ENCODE peak calls at places on chromosomes 3 and 15, in eight cellular contexts. One of them, this sample, is unnamed.

GRCh38 chr3:107977571-107977970 is 113.3 kb downstream of the CD47 start:
- DNase-seq in EH: no peak
- DNase-seq in psoas muscle: no peak
- DNase-seq in GM10248: no peak
- DNase-seq in activated naive CD8-positive, alpha-beta T cell treated with anti-CD3 and anti-CD28 coated beads, Interleukin-2, amount 50 U/mL, for 16 hours: no peak
- DNase-seq in RCC 7860: no peak
- DNase-seq in stimulated activated CD8-positive, alpha-beta memory T cell treated with anti-CD3 and anti-CD28 coated beads, Interleukin-2, amount 100 ng/mL, for 1 hour: no peak
- DNase-seq in iPS DF 19.7: no peak
- DNase-seq in this sample: no peak

GRCh38 chr3:40876496-40876895 is 322.8 kb upstream of the CTNNB1 start:
- DNase-seq in RCC 7860: no peak
- DNase-seq in activated naive CD8-positive, alpha-beta T cell treated with anti-CD3 and anti-CD28 coated beads, Interleukin-2, amount 50 U/mL, for 16 hours: no peak
- DNase-seq in stimulated activated CD8-positive, alpha-beta memory T cell treated with anti-CD3 and anti-CD28 coated beads, Interleukin-2, amount 100 ng/mL, for 1 hour: no peak
- DNase-seq in psoas muscle: no peak
- DNase-seq in GM10248: no peak
- DNase-seq in iPS DF 19.7: no peak
- DNase-seq in EH: no peak
- DNase-seq in this sample: no peak

GRCh38 chr3:194367992-194368841 is 1.3 kb downstream of the LRRC15 start:
- DNase-seq in stimulated activated CD8-positive, alpha-beta memory T cell treated with anti-CD3 and anti-CD28 coated beads, Interleukin-2, amount 100 ng/mL, for 1 hour: no peak
- DNase-seq in iPS DF 19.7: no peak
- DNase-seq in RCC 7860: no peak
- DNase-seq in GM10248: no peak
- DNase-seq in activated naive CD8-positive, alpha-beta T cell treated with anti-CD3 and anti-CD28 coated beads, Interleukin-2, amount 50 U/mL, for 16 hours: no peak
- DNase-seq in psoas muscle: no peak
- DNase-seq in EH: peak
- DNase-seq in this sample: no peak

GRCh38 chr15:25890532-25890931 is 27.4 kb upstream of the ATP10A start:
- DNase-seq in psoas muscle: no peak
- DNase-seq in stimulated activated CD8-positive, alpha-beta memory T cell treated with anti-CD3 and anti-CD28 coated beads, Interleukin-2, amount 100 ng/mL, for 1 hour: no peak
- DNase-seq in RCC 7860: no peak
- DNase-seq in EH: no peak
- DNase-seq in GM10248: no peak
- DNase-seq in activated naive CD8-positive, alpha-beta T cell treated with anti-CD3 and anti-CD28 coated beads, Interleukin-2, amount 50 U/mL, for 16 hours: no peak
- DNase-seq in iPS DF 19.7: no peak
- DNase-seq in this sample: no peak

GRCh38 chr3:184238246-184238818 is 8.9 kb downstream of the VWA5B2 start:
- DNase-seq in psoas muscle: no peak
- DNase-seq in activated naive CD8-positive, alpha-beta T cell treated with anti-CD3 and anti-CD28 coated beads, Interleukin-2, amount 50 U/mL, for 16 hours: no peak
- DNase-seq in GM10248: no peak
- DNase-seq in stimulated activated CD8-positive, alpha-beta memory T cell treated with anti-CD3 and anti-CD28 coated beads, Interleukin-2, amount 100 ng/mL, for 1 hour: no peak
- DNase-seq in RCC 7860: no peak
- DNase-seq in iPS DF 19.7: no peak
- DNase-seq in EH: no peak
- DNase-seq in this sample: no peak

GRCh38 chr3:158407844-158408517 is 163.0 kb upstream of the MLF1 start:
- DNase-seq in stimulated activated CD8-positive, alpha-beta memory T cell treated with anti-CD3 and anti-CD28 coated beads, Interleukin-2, amount 100 ng/mL, for 1 hour: no peak
- DNase-seq in iPS DF 19.7: no peak
- DNase-seq in EH: no peak
- DNase-seq in psoas muscle: no peak
- DNase-seq in activated naive CD8-positive, alpha-beta T cell treated with anti-CD3 and anti-CD28 coated beads, Interleukin-2, amount 50 U/mL, for 16 hours: no peak
- DNase-seq in GM10248: no peak
- DNase-seq in RCC 7860: no peak
- DNase-seq in this sample: no peak

GRCh38 chr3:25380222-25380739 is 47.8 kb upstream of the RARB start:
- DNase-seq in psoas muscle: no peak
- DNase-seq in activated naive CD8-positive, alpha-beta T cell treated with anti-CD3 and anti-CD28 coated beads, Interleukin-2, amount 50 U/mL, for 16 hours: no peak
- DNase-seq in RCC 7860: no peak
- DNase-seq in stimulated activated CD8-positive, alpha-beta memory T cell treated with anti-CD3 and anti-CD28 coated beads, Interleukin-2, amount 100 ng/mL, for 1 hour: no peak
- DNase-seq in EH: peak
- DNase-seq in iPS DF 19.7: no peak
- DNase-seq in GM10248: no peak
- DNase-seq in this sample: no peak

GRCh38 chr3:33271324-33271723 is 5.9 kb upstream of the FBXL2 start:
- DNase-seq in psoas muscle: no peak
- DNase-seq in stimulated activated CD8-positive, alpha-beta memory T cell treated with anti-CD3 and anti-CD28 coated beads, Interleukin-2, amount 100 ng/mL, for 1 hour: no peak
- DNase-seq in RCC 7860: no peak
- DNase-seq in GM10248: no peak
- DNase-seq in iPS DF 19.7: no peak
- DNase-seq in activated naive CD8-positive, alpha-beta T cell treated with anti-CD3 and anti-CD28 coated beads, Interleukin-2, amount 50 U/mL, for 16 hours: no peak
- DNase-seq in EH: no peak
- DNase-seq in this sample: no peak

GRCh38 chr15:73985101-73985873 is 6.8 kb downstream of the STOML1 start:
- DNase-seq in RCC 7860: peak
- DNase-seq in psoas muscle: no peak
- DNase-seq in iPS DF 19.7: no peak
- DNase-seq in activated naive CD8-positive, alpha-beta T cell treated with anti-CD3 and anti-CD28 coated beads, Interleukin-2, amount 50 U/mL, for 16 hours: no peak
- DNase-seq in GM10248: no peak
- DNase-seq in EH: no peak
- DNase-seq in stimulated activated CD8-positive, alpha-beta memory T cell treated with anti-CD3 and anti-CD28 coated beads, Interleukin-2, amount 100 ng/mL, for 1 hour: no peak
- DNase-seq in this sample: no peak

GRCh38 chr15:43241100-43241499 is 20.3 kb upstream of the EPB42 start:
- DNase-seq in stimulated activated CD8-positive, alpha-beta memory T cell treated with anti-CD3 and anti-CD28 coated beads, Interleukin-2, amount 100 ng/mL, for 1 hour: no peak
- DNase-seq in iPS DF 19.7: no peak
- DNase-seq in activated naive CD8-positive, alpha-beta T cell treated with anti-CD3 and anti-CD28 coated beads, Interleukin-2, amount 50 U/mL, for 16 hours: no peak
- DNase-seq in RCC 7860: no peak
- DNase-seq in EH: peak
- DNase-seq in GM10248: no peak
- DNase-seq in psoas muscle: peak
- DNase-seq in this sample: no peak

GRCh38 chr3:126117786-126118185 is 33.9 kb upstream of the SLC41A3 start:
- DNase-seq in stimulated activated CD8-positive, alpha-beta memory T cell treated with anti-CD3 and anti-CD28 coated beads, Interleukin-2, amount 100 ng/mL, for 1 hour: no peak
- DNase-seq in psoas muscle: no peak
- DNase-seq in GM10248: no peak
- DNase-seq in EH: no peak
- DNase-seq in iPS DF 19.7: no peak
- DNase-seq in RCC 7860: no peak
- DNase-seq in activated naive CD8-positive, alpha-beta T cell treated with anti-CD3 and anti-CD28 coated beads, Interleukin-2, amount 50 U/mL, for 16 hours: no peak
- DNase-seq in this sample: no peak

GRCh38 chr3:71265365-71265935 is 318.1 kb downstream of the FOXP1 start:
- DNase-seq in psoas muscle: no peak
- DNase-seq in iPS DF 19.7: no peak
- DNase-seq in RCC 7860: no peak
- DNase-seq in EH: no peak
- DNase-seq in GM10248: no peak
- DNase-seq in activated naive CD8-positive, alpha-beta T cell treated with anti-CD3 and anti-CD28 coated beads, Interleukin-2, amount 50 U/mL, for 16 hours: no peak
- DNase-seq in stimulated activated CD8-positive, alpha-beta memory T cell treated with anti-CD3 and anti-CD28 coated beads, Interleukin-2, amount 100 ng/mL, for 1 hour: no peak
- DNase-seq in this sample: no peak

GRCh38 chr3:36843065-36844051 is 79.0 kb upstream of the DCLK3 start:
- DNase-seq in stimulated activated CD8-positive, alpha-beta memory T cell treated with anti-CD3 and anti-CD28 coated beads, Interleukin-2, amount 100 ng/mL, for 1 hour: peak
- DNase-seq in psoas muscle: no peak
- DNase-seq in iPS DF 19.7: peak
- DNase-seq in activated naive CD8-positive, alpha-beta T cell treated with anti-CD3 and anti-CD28 coated beads, Interleukin-2, amount 50 U/mL, for 16 hours: no peak
- DNase-seq in EH: peak
- DNase-seq in RCC 7860: no peak
- DNase-seq in GM10248: peak
- DNase-seq in this sample: peak

GRCh38 chr15:34271493-34271892 is 46.7 kb downstream of the EMC4 start:
- DNase-seq in psoas muscle: no peak
- DNase-seq in EH: peak
- DNase-seq in activated naive CD8-positive, alpha-beta T cell treated with anti-CD3 and anti-CD28 coated beads, Interleukin-2, amount 50 U/mL, for 16 hours: no peak
- DNase-seq in stimulated activated CD8-positive, alpha-beta memory T cell treated with anti-CD3 and anti-CD28 coated beads, Interleukin-2, amount 100 ng/mL, for 1 hour: no peak
- DNase-seq in GM10248: no peak
- DNase-seq in iPS DF 19.7: no peak
- DNase-seq in RCC 7860: no peak
- DNase-seq in this sample: peak

GRCh38 chr3:116971531-116971930 is 262.0 kb downstream of the TUSC7 start:
- DNase-seq in RCC 7860: no peak
- DNase-seq in EH: no peak
- DNase-seq in stimulated activated CD8-positive, alpha-beta memory T cell treated with anti-CD3 and anti-CD28 coated beads, Interleukin-2, amount 100 ng/mL, for 1 hour: no peak
- DNase-seq in GM10248: no peak
- DNase-seq in iPS DF 19.7: no peak
- DNase-seq in activated naive CD8-positive, alpha-beta T cell treated with anti-CD3 and anti-CD28 coated beads, Interleukin-2, amount 50 U/mL, for 16 hours: no peak
- DNase-seq in psoas muscle: no peak
- DNase-seq in this sample: no peak

GRCh38 chr3:71478568-71478967 is 105.0 kb downstream of the FOXP1 start:
- DNase-seq in activated naive CD8-positive, alpha-beta T cell treated with anti-CD3 and anti-CD28 coated beads, Interleukin-2, amount 50 U/mL, for 16 hours: peak
- DNase-seq in iPS DF 19.7: no peak
- DNase-seq in GM10248: no peak
- DNase-seq in psoas muscle: no peak
- DNase-seq in EH: peak
- DNase-seq in RCC 7860: peak
- DNase-seq in stimulated activated CD8-positive, alpha-beta memory T cell treated with anti-CD3 and anti-CD28 coated beads, Interleukin-2, amount 100 ng/mL, for 1 hour: peak
- DNase-seq in this sample: peak

GRCh38 chr3:72175305-72175858 is 390.4 kb upstream of the PROK2 start:
- DNase-seq in iPS DF 19.7: no peak
- DNase-seq in GM10248: no peak
- DNase-seq in RCC 7860: no peak
- DNase-seq in EH: no peak
- DNase-seq in psoas muscle: no peak
- DNase-seq in activated naive CD8-positive, alpha-beta T cell treated with anti-CD3 and anti-CD28 coated beads, Interleukin-2, amount 50 U/mL, for 16 hours: no peak
- DNase-seq in stimulated activated CD8-positive, alpha-beta memory T cell treated with anti-CD3 and anti-CD28 coated beads, Interleukin-2, amount 100 ng/mL, for 1 hour: no peak
- DNase-seq in this sample: no peak

GRCh38 chr15:37101634-37102314 is 1.4 kb upstream of the MEIS2 start:
- DNase-seq in stimulated activated CD8-positive, alpha-beta memory T cell treated with anti-CD3 and anti-CD28 coated beads, Interleukin-2, amount 100 ng/mL, for 1 hour: no peak
- DNase-seq in psoas muscle: peak
- DNase-seq in activated naive CD8-positive, alpha-beta T cell treated with anti-CD3 and anti-CD28 coated beads, Interleukin-2, amount 50 U/mL, for 16 hours: no peak
- DNase-seq in GM10248: peak
- DNase-seq in iPS DF 19.7: no peak
- DNase-seq in RCC 7860: peak
- DNase-seq in EH: peak
- DNase-seq in this sample: peak

GRCh38 chr3:39142067-39142466 is 11.3 kb downstream of the CSRNP1 start:
- DNase-seq in iPS DF 19.7: no peak
- DNase-seq in GM10248: no peak
- DNase-seq in psoas muscle: no peak
- DNase-seq in stimulated activated CD8-positive, alpha-beta memory T cell treated with anti-CD3 and anti-CD28 coated beads, Interleukin-2, amount 100 ng/mL, for 1 hour: no peak
- DNase-seq in RCC 7860: no peak
- DNase-seq in activated naive CD8-positive, alpha-beta T cell treated with anti-CD3 and anti-CD28 coated beads, Interleukin-2, amount 50 U/mL, for 16 hours: no peak
- DNase-seq in EH: no peak
- DNase-seq in this sample: no peak

GRCh38 chr3:48464713-48465221 is 18.2 kb downstream of the ATRIP start:
- DNase-seq in iPS DF 19.7: no peak
- DNase-seq in activated naive CD8-positive, alpha-beta T cell treated with anti-CD3 and anti-CD28 coated beads, Interleukin-2, amount 50 U/mL, for 16 hours: no peak
- DNase-seq in RCC 7860: no peak
- DNase-seq in psoas muscle: no peak
- DNase-seq in EH: no peak
- DNase-seq in stimulated activated CD8-positive, alpha-beta memory T cell treated with anti-CD3 and anti-CD28 coated beads, Interleukin-2, amount 100 ng/mL, for 1 hour: no peak
- DNase-seq in GM10248: no peak
- DNase-seq in this sample: no peak

GRCh38 chr15:40928975-40929729 is at the start of gene DLL4:
- DNase-seq in GM10248: peak
- DNase-seq in EH: peak
- DNase-seq in stimulated activated CD8-positive, alpha-beta memory T cell treated with anti-CD3 and anti-CD28 coated beads, Interleukin-2, amount 100 ng/mL, for 1 hour: no peak
- DNase-seq in psoas muscle: peak
- DNase-seq in activated naive CD8-positive, alpha-beta T cell treated with anti-CD3 and anti-CD28 coated beads, Interleukin-2, amount 50 U/mL, for 16 hours: no peak
- DNase-seq in RCC 7860: no peak
- DNase-seq in iPS DF 19.7: no peak
- DNase-seq in this sample: no peak

GRCh38 chr3:48662753-48663488 is at the start of gene CELSR3:
- DNase-seq in iPS DF 19.7: peak
- DNase-seq in activated naive CD8-positive, alpha-beta T cell treated with anti-CD3 and anti-CD28 coated beads, Interleukin-2, amount 50 U/mL, for 16 hours: no peak
- DNase-seq in RCC 7860: peak
- DNase-seq in GM10248: peak
- DNase-seq in stimulated activated CD8-positive, alpha-beta memory T cell treated with anti-CD3 and anti-CD28 coated beads, Interleukin-2, amount 100 ng/mL, for 1 hour: peak
- DNase-seq in psoas muscle: peak
- DNase-seq in EH: peak
- DNase-seq in this sample: peak

GRCh38 chr15:35437157-35437556 is 108.8 kb downstream of the DPH6 start:
- DNase-seq in iPS DF 19.7: peak
- DNase-seq in GM10248: no peak
- DNase-seq in stimulated activated CD8-positive, alpha-beta memory T cell treated with anti-CD3 and anti-CD28 coated beads, Interleukin-2, amount 100 ng/mL, for 1 hour: no peak
- DNase-seq in RCC 7860: no peak
- DNase-seq in activated naive CD8-positive, alpha-beta T cell treated with anti-CD3 and anti-CD28 coated beads, Interleukin-2, amount 50 U/mL, for 16 hours: no peak
- DNase-seq in psoas muscle: no peak
- DNase-seq in EH: peak
- DNase-seq in this sample: no peak

GRCh38 chr15:50590288-50590687 is 43.8 kb upstream of the USP50 start:
- DNase-seq in stimulated activated CD8-positive, alpha-beta memory T cell treated with anti-CD3 and anti-CD28 coated beads, Interleukin-2, amount 100 ng/mL, for 1 hour: no peak
- DNase-seq in psoas muscle: no peak
- DNase-seq in RCC 7860: no peak
- DNase-seq in activated naive CD8-positive, alpha-beta T cell treated with anti-CD3 and anti-CD28 coated beads, Interleukin-2, amount 50 U/mL, for 16 hours: no peak
- DNase-seq in GM10248: no peak
- DNase-seq in EH: no peak
- DNase-seq in iPS DF 19.7: no peak
- DNase-seq in this sample: no peak

GRCh38 chr3:147185781-147186180 is 220.6 kb downstream of the ZIC4 start:
- DNase-seq in iPS DF 19.7: no peak
- DNase-seq in stimulated activated CD8-positive, alpha-beta memory T cell treated with anti-CD3 and anti-CD28 coated beads, Interleukin-2, amount 100 ng/mL, for 1 hour: no peak
- DNase-seq in GM10248: no peak
- DNase-seq in EH: no peak
- DNase-seq in RCC 7860: no peak
- DNase-seq in activated naive CD8-positive, alpha-beta T cell treated with anti-CD3 and anti-CD28 coated beads, Interleukin-2, amount 50 U/mL, for 16 hours: no peak
- DNase-seq in psoas muscle: no peak
- DNase-seq in this sample: no peak

GRCh38 chr3:193980905-193981304 is 155.0 kb upstream of the HES1 start:
- DNase-seq in stimulated activated CD8-positive, alpha-beta memory T cell treated with anti-CD3 and anti-CD28 coated beads, Interleukin-2, amount 100 ng/mL, for 1 hour: no peak
- DNase-seq in psoas muscle: no peak
- DNase-seq in activated naive CD8-positive, alpha-beta T cell treated with anti-CD3 and anti-CD28 coated beads, Interleukin-2, amount 50 U/mL, for 16 hours: no peak
- DNase-seq in iPS DF 19.7: no peak
- DNase-seq in GM10248: no peak
- DNase-seq in EH: no peak
- DNase-seq in RCC 7860: no peak
- DNase-seq in this sample: no peak

GRCh38 chr15:100601158-100601557 is 826 bp downstream of the LINS1 start:
- DNase-seq in iPS DF 19.7: no peak
- DNase-seq in psoas muscle: no peak
- DNase-seq in activated naive CD8-positive, alpha-beta T cell treated with anti-CD3 and anti-CD28 coated beads, Interleukin-2, amount 50 U/mL, for 16 hours: no peak
- DNase-seq in GM10248: no peak
- DNase-seq in stimulated activated CD8-positive, alpha-beta memory T cell treated with anti-CD3 and anti-CD28 coated beads, Interleukin-2, amount 100 ng/mL, for 1 hour: no peak
- DNase-seq in RCC 7860: no peak
- DNase-seq in EH: peak
- DNase-seq in this sample: no peak

GRCh38 chr3:39254806-39255449 is 24.9 kb downstream of the CX3CR1 start:
- DNase-seq in EH: peak
- DNase-seq in stimulated activated CD8-positive, alpha-beta memory T cell treated with anti-CD3 and anti-CD28 coated beads, Interleukin-2, amount 100 ng/mL, for 1 hour: no peak
- DNase-seq in psoas muscle: no peak
- DNase-seq in activated naive CD8-positive, alpha-beta T cell treated with anti-CD3 and anti-CD28 coated beads, Interleukin-2, amount 50 U/mL, for 16 hours: no peak
- DNase-seq in RCC 7860: no peak
- DNase-seq in GM10248: no peak
- DNase-seq in iPS DF 19.7: no peak
- DNase-seq in this sample: peak

GRCh38 chr3:50539356-50539838 is 28.1 kb downstream of the C3orf18 start:
- DNase-seq in GM10248: no peak
- DNase-seq in activated naive CD8-positive, alpha-beta T cell treated with anti-CD3 and anti-CD28 coated beads, Interleukin-2, amount 50 U/mL, for 16 hours: no peak
- DNase-seq in RCC 7860: no peak
- DNase-seq in EH: no peak
- DNase-seq in iPS DF 19.7: no peak
- DNase-seq in stimulated activated CD8-positive, alpha-beta memory T cell treated with anti-CD3 and anti-CD28 coated beads, Interleukin-2, amount 100 ng/mL, for 1 hour: no peak
- DNase-seq in psoas muscle: no peak
- DNase-seq in this sample: no peak

GRCh38 chr3:153970735-153971347 is 150.3 kb upstream of the ARHGEF26 start:
- DNase-seq in activated naive CD8-positive, alpha-beta T cell treated with anti-CD3 and anti-CD28 coated beads, Interleukin-2, amount 50 U/mL, for 16 hours: no peak
- DNase-seq in iPS DF 19.7: no peak
- DNase-seq in RCC 7860: no peak
- DNase-seq in stimulated activated CD8-positive, alpha-beta memory T cell treated with anti-CD3 and anti-CD28 coated beads, Interleukin-2, amount 100 ng/mL, for 1 hour: no peak
- DNase-seq in GM10248: no peak
- DNase-seq in psoas muscle: no peak
- DNase-seq in EH: no peak
- DNase-seq in this sample: peak

GRCh38 chr3:120559228-120560061 is 36.7 kb upstream of the NDUFB4 start:
- DNase-seq in psoas muscle: no peak
- DNase-seq in EH: peak
- DNase-seq in stimulated activated CD8-positive, alpha-beta memory T cell treated with anti-CD3 and anti-CD28 coated beads, Interleukin-2, amount 100 ng/mL, for 1 hour: no peak
- DNase-seq in iPS DF 19.7: no peak
- DNase-seq in RCC 7860: peak
- DNase-seq in activated naive CD8-positive, alpha-beta T cell treated with anti-CD3 and anti-CD28 coated beads, Interleukin-2, amount 50 U/mL, for 16 hours: no peak
- DNase-seq in GM10248: no peak
- DNase-seq in this sample: peak

GRCh38 chr15:87365221-87365620 is 891.3 kb downstream of the NTRK3 start:
- DNase-seq in activated naive CD8-positive, alpha-beta T cell treated with anti-CD3 and anti-CD28 coated beads, Interleukin-2, amount 50 U/mL, for 16 hours: no peak
- DNase-seq in RCC 7860: peak
- DNase-seq in GM10248: no peak
- DNase-seq in EH: peak
- DNase-seq in iPS DF 19.7: no peak
- DNase-seq in stimulated activated CD8-positive, alpha-beta memory T cell treated with anti-CD3 and anti-CD28 coated beads, Interleukin-2, amount 100 ng/mL, for 1 hour: no peak
- DNase-seq in psoas muscle: no peak
- DNase-seq in this sample: peak

GRCh38 chr3:18080198-18080689 is 337.8 kb upstream of the TBC1D5 start:
- DNase-seq in iPS DF 19.7: no peak
- DNase-seq in activated naive CD8-positive, alpha-beta T cell treated with anti-CD3 and anti-CD28 coated beads, Interleukin-2, amount 50 U/mL, for 16 hours: no peak
- DNase-seq in stimulated activated CD8-positive, alpha-beta memory T cell treated with anti-CD3 and anti-CD28 coated beads, Interleukin-2, amount 100 ng/mL, for 1 hour: no peak
- DNase-seq in EH: peak
- DNase-seq in psoas muscle: no peak
- DNase-seq in GM10248: no peak
- DNase-seq in RCC 7860: no peak
- DNase-seq in this sample: peak

GRCh38 chr3:57675530-57675929 is 17.3 kb downstream of the DENND6A start:
- DNase-seq in psoas muscle: no peak
- DNase-seq in EH: no peak
- DNase-seq in iPS DF 19.7: no peak
- DNase-seq in RCC 7860: peak
- DNase-seq in stimulated activated CD8-positive, alpha-beta memory T cell treated with anti-CD3 and anti-CD28 coated beads, Interleukin-2, amount 100 ng/mL, for 1 hour: no peak
- DNase-seq in GM10248: no peak
- DNase-seq in activated naive CD8-positive, alpha-beta T cell treated with anti-CD3 and anti-CD28 coated beads, Interleukin-2, amount 50 U/mL, for 16 hours: no peak
- DNase-seq in this sample: peak